ENCODE peak calls at places on chromosomes 7 and 10, in ten cellular contexts. One of them, this sample, is unnamed.

GRCh38 chr10:87776328-87776727 is 41.7 kb downstream of the ATAD1 start:
- DNase-seq in PC-3: no peak
- DNase-seq in cardiac muscle cell: no peak
- DNase-seq in effector memory CD4-positive, alpha-beta T cell: no peak
- DNase-seq in CD4-positive, alpha-beta memory T cell: no peak
- DNase-seq in GM06990: no peak
- DNase-seq in GM23338: no peak
- DNase-seq in bronchial epithelial cell: no peak
- DNase-seq in lung: no peak
- DNase-seq in endodermal cell: no peak
- DNase-seq in this sample: no peak

GRCh38 chr7:18831381-18831901 is 286.0 kb downstream of the TWIST1 start:
- DNase-seq in PC-3: no peak
- DNase-seq in cardiac muscle cell: peak; percentile 35
- DNase-seq in effector memory CD4-positive, alpha-beta T cell: no peak
- DNase-seq in CD4-positive, alpha-beta memory T cell: no peak
- DNase-seq in GM06990: no peak
- DNase-seq in GM23338: no peak
- DNase-seq in bronchial epithelial cell: no peak
- DNase-seq in lung: no peak
- DNase-seq in endodermal cell: no peak
- DNase-seq in this sample: no peak

GRCh38 chr10:86107131-86107530 is 259.5 kb downstream of the GRID1 start:
- DNase-seq in PC-3: no peak
- DNase-seq in cardiac muscle cell: no peak
- DNase-seq in effector memory CD4-positive, alpha-beta T cell: no peak
- DNase-seq in CD4-positive, alpha-beta memory T cell: no peak
- DNase-seq in GM06990: no peak
- DNase-seq in GM23338: no peak
- DNase-seq in bronchial epithelial cell: no peak
- DNase-seq in lung: no peak
- DNase-seq in endodermal cell: peak; percentile 16
- DNase-seq in this sample: no peak

GRCh38 chr10:70578371-70578947 is 24.1 kb downstream of the PRF1 start:
- DNase-seq in PC-3: peak; percentile 100
- DNase-seq in cardiac muscle cell: peak; percentile 60
- DNase-seq in effector memory CD4-positive, alpha-beta T cell: peak; percentile 23
- DNase-seq in CD4-positive, alpha-beta memory T cell: peak; percentile 73
- DNase-seq in GM06990: peak; percentile 72
- DNase-seq in GM23338: no peak
- DNase-seq in bronchial epithelial cell: peak; percentile 97
- DNase-seq in lung: no peak
- DNase-seq in endodermal cell: no peak
- DNase-seq in this sample: no peak

GRCh38 chr7:118224521-118224920 is at the start of gene ANKRD7:
- DNase-seq in PC-3: no peak
- DNase-seq in cardiac muscle cell: no peak
- DNase-seq in effector memory CD4-positive, alpha-beta T cell: no peak
- DNase-seq in CD4-positive, alpha-beta memory T cell: no peak
- DNase-seq in GM06990: no peak
- DNase-seq in GM23338: no peak
- DNase-seq in bronchial epithelial cell: no peak
- DNase-seq in lung: no peak
- DNase-seq in endodermal cell: no peak
- DNase-seq in this sample: no peak

GRCh38 chr10:75350791-75351190 is 50.8 kb downstream of the ZNF503 start:
- DNase-seq in PC-3: peak; percentile 91
- DNase-seq in cardiac muscle cell: peak; percentile 31
- DNase-seq in effector memory CD4-positive, alpha-beta T cell: no peak
- DNase-seq in CD4-positive, alpha-beta memory T cell: no peak
- DNase-seq in GM06990: no peak
- DNase-seq in GM23338: no peak
- DNase-seq in bronchial epithelial cell: peak; percentile 70
- DNase-seq in lung: no peak
- DNase-seq in endodermal cell: no peak
- DNase-seq in this sample: no peak

GRCh38 chr10:126458453-126458852 is 70.2 kb upstream of the ADAM12 start:
- DNase-seq in PC-3: peak; percentile 27
- DNase-seq in cardiac muscle cell: peak; percentile 55
- DNase-seq in effector memory CD4-positive, alpha-beta T cell: no peak
- DNase-seq in CD4-positive, alpha-beta memory T cell: no peak
- DNase-seq in GM06990: no peak
- DNase-seq in GM23338: no peak
- DNase-seq in bronchial epithelial cell: no peak
- DNase-seq in lung: no peak
- DNase-seq in endodermal cell: no peak
- DNase-seq in this sample: no peak

GRCh38 chr10:114779803-114780609 is 41.6 kb upstream of the FHIP2A start:
- DNase-seq in PC-3: peak; percentile 91
- DNase-seq in cardiac muscle cell: peak; percentile 81
- DNase-seq in effector memory CD4-positive, alpha-beta T cell: no peak
- DNase-seq in CD4-positive, alpha-beta memory T cell: no peak
- DNase-seq in GM06990: no peak
- DNase-seq in GM23338: no peak
- DNase-seq in bronchial epithelial cell: peak; percentile 94
- DNase-seq in lung: no peak
- DNase-seq in endodermal cell: no peak
- DNase-seq in this sample: no peak

GRCh38 chr10:61842755-61843497 is 58.6 kb upstream of the ARID5B start:
- DNase-seq in PC-3: peak; percentile 98
- DNase-seq in cardiac muscle cell: peak; percentile 58
- DNase-seq in effector memory CD4-positive, alpha-beta T cell: no peak
- DNase-seq in CD4-positive, alpha-beta memory T cell: no peak
- DNase-seq in GM06990: no peak
- DNase-seq in GM23338: no peak
- DNase-seq in bronchial epithelial cell: peak; percentile 77
- DNase-seq in lung: no peak
- DNase-seq in endodermal cell: no peak
- DNase-seq in this sample: no peak

GRCh38 chr7:1973321-1974251 is 259.2 kb downstream of the MAD1L1 start:
- DNase-seq in PC-3: no peak
- DNase-seq in cardiac muscle cell: no peak
- DNase-seq in effector memory CD4-positive, alpha-beta T cell: no peak
- DNase-seq in CD4-positive, alpha-beta memory T cell: no peak
- DNase-seq in GM06990: no peak
- DNase-seq in GM23338: no peak
- DNase-seq in bronchial epithelial cell: no peak
- DNase-seq in lung: no peak
- DNase-seq in endodermal cell: no peak
- DNase-seq in this sample: no peak

GRCh38 chr7:64183126-64183742 is 23.8 kb upstream of the ZNF735 start:
- DNase-seq in PC-3: no peak
- DNase-seq in cardiac muscle cell: no peak
- DNase-seq in effector memory CD4-positive, alpha-beta T cell: peak; percentile 18
- DNase-seq in CD4-positive, alpha-beta memory T cell: peak; percentile 27
- DNase-seq in GM06990: no peak
- DNase-seq in GM23338: peak; percentile 19
- DNase-seq in bronchial epithelial cell: no peak
- DNase-seq in lung: no peak
- DNase-seq in endodermal cell: peak; percentile 53
- DNase-seq in this sample: no peak

GRCh38 chr10:77586719-77587423 is 50.7 kb downstream of the KCNMA1 start:
- DNase-seq in PC-3: peak; percentile 94
- DNase-seq in cardiac muscle cell: peak; percentile 88
- DNase-seq in effector memory CD4-positive, alpha-beta T cell: no peak
- DNase-seq in CD4-positive, alpha-beta memory T cell: no peak
- DNase-seq in GM06990: no peak
- DNase-seq in GM23338: no peak
- DNase-seq in bronchial epithelial cell: peak; percentile 88
- DNase-seq in lung: peak; percentile 36
- DNase-seq in endodermal cell: no peak
- DNase-seq in this sample: no peak

GRCh38 chr7:85516675-85517074 is 329.8 kb upstream of the SEMA3D start:
- DNase-seq in PC-3: no peak
- DNase-seq in cardiac muscle cell: peak; percentile 13
- DNase-seq in effector memory CD4-positive, alpha-beta T cell: no peak
- DNase-seq in CD4-positive, alpha-beta memory T cell: no peak
- DNase-seq in GM06990: no peak
- DNase-seq in GM23338: no peak
- DNase-seq in bronchial epithelial cell: no peak
- DNase-seq in lung: no peak
- DNase-seq in endodermal cell: no peak
- DNase-seq in this sample: no peak
- H3K36me3 ChIP-seq in PC-3: no peaks in the 10 kb centered on the region
- H3K36me3 ChIP-seq in cardiac muscle cell: no peaks in the 10 kb centered on the region
- H3K36me3 ChIP-seq in effector memory CD4-positive, alpha-beta T cell: no peaks in the 10 kb centered on the region
- H3K36me3 ChIP-seq in CD4-positive, alpha-beta memory T cell: no peaks in the 10 kb centered on the region
- H3K36me3 ChIP-seq in GM06990: no peaks in the 10 kb centered on the region
- H3K36me3 ChIP-seq in GM23338: no peaks in the 10 kb centered on the region
- H3K36me3 ChIP-seq in bronchial epithelial cell: no peaks in the 10 kb centered on the region
- H3K36me3 ChIP-seq in lung: no peaks in the 10 kb centered on the region
- H3K36me3 ChIP-seq in endodermal cell: no peaks in the 10 kb centered on the region
- H3K36me3 ChIP-seq in this sample: no peaks in the 10 kb centered on the region

GRCh38 chr7:128344431-128344774 is 695 bp upstream of the RBM28 start:
- DNase-seq in PC-3: no peak
- DNase-seq in cardiac muscle cell: no peak
- DNase-seq in effector memory CD4-positive, alpha-beta T cell: no peak
- DNase-seq in CD4-positive, alpha-beta memory T cell: no peak
- DNase-seq in GM06990: no peak
- DNase-seq in GM23338: no peak
- DNase-seq in bronchial epithelial cell: no peak
- DNase-seq in lung: no peak
- DNase-seq in endodermal cell: no peak
- DNase-seq in this sample: no peak
- H3K4me3 ChIP-seq in PC-3: peak overlapping the region; percentile 89
- H3K4me3 ChIP-seq in cardiac muscle cell: no peak overlapping the region
- H3K4me3 ChIP-seq in effector memory CD4-positive, alpha-beta T cell: no peak overlapping the region
- H3K4me3 ChIP-seq in CD4-positive, alpha-beta memory T cell: no peak overlapping the region
- H3K4me3 ChIP-seq in GM06990: no peak overlapping the region
- H3K4me3 ChIP-seq in GM23338: no peak overlapping the region
- H3K4me3 ChIP-seq in bronchial epithelial cell: no peak overlapping the region
- H3K4me3 ChIP-seq in lung: no peak overlapping the region
- H3K4me3 ChIP-seq in endodermal cell: peak overlapping the region; percentile 89
- H3K4me3 ChIP-seq in this sample: no peak overlapping the region

GRCh38 chr7:67673861-67674260 is 677.2 kb downstream of the TYW1 start:
- DNase-seq in PC-3: no peak
- DNase-seq in cardiac muscle cell: no peak
- DNase-seq in effector memory CD4-positive, alpha-beta T cell: no peak
- DNase-seq in CD4-positive, alpha-beta memory T cell: no peak
- DNase-seq in GM06990: no peak
- DNase-seq in GM23338: no peak
- DNase-seq in bronchial epithelial cell: no peak
- DNase-seq in lung: no peak
- DNase-seq in endodermal cell: no peak
- DNase-seq in this sample: no peak

DNA sequence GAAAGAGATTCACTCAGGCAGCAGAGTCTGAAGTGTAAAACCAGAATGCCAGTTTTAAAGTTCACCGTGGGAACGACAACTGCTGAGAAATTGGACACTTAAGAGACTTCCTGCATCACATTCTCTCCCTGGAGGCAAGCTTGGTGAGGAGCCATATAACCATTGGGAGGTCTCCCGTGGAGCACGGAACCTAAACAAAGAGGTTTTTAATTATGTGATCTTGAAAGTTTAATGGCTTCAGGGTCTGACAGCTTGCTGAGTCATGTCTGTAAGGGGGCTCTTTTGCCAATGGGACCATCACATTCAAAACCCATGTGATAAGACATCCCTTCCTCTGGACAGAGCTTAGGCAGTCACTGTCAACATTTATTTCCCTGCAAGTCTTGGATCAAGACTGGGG is 674.4 kb downstream of the TYW1 start:
- DNase-seq in PC-3: no peak
- DNase-seq in cardiac muscle cell: no peak
- DNase-seq in effector memory CD4-positive, alpha-beta T cell: no peak
- DNase-seq in CD4-positive, alpha-beta memory T cell: no peak
- DNase-seq in GM06990: no peak
- DNase-seq in GM23338: no peak
- DNase-seq in bronchial epithelial cell: no peak
- DNase-seq in lung: no peak
- DNase-seq in endodermal cell: no peak
- DNase-seq in this sample: no peak
- H3K36me3 ChIP-seq in PC-3: no peaks in the 10 kb centered on the region
- H3K36me3 ChIP-seq in cardiac muscle cell: no peaks in the 10 kb centered on the region
- H3K36me3 ChIP-seq in effector memory CD4-positive, alpha-beta T cell: no peaks in the 10 kb centered on the region
- H3K36me3 ChIP-seq in CD4-positive, alpha-beta memory T cell: no peaks in the 10 kb centered on the region
- H3K36me3 ChIP-seq in GM06990: no peaks in the 10 kb centered on the region
- H3K36me3 ChIP-seq in GM23338: no peaks in the 10 kb centered on the region
- H3K36me3 ChIP-seq in bronchial epithelial cell: no peaks in the 10 kb centered on the region
- H3K36me3 ChIP-seq in lung: no peaks in the 10 kb centered on the region
- H3K36me3 ChIP-seq in endodermal cell: no peaks in the 10 kb centered on the region
- H3K36me3 ChIP-seq in this sample: no peaks in the 10 kb centered on the region

DNA sequence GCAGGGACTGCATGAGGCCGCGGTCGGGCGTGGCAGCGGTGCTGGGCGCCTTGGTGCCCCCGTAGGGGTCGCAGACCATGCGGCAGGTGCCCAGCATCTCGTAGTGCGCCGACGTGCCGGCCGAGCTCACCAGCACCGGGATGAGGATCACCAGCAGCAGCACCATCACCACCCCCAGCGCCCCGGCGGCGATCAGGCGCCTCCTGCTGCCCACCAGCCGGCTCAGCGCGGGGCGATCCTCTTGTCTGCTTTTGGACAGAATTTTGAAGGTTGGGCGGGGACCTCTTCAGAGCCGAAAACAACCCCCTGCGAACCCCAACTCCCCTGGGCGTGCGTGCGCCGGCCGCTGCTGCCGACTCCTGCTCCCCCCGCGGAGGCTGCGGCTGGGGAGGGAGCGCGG is 779 bp downstream of the C1QL3 start:
- DNase-seq in PC-3: peak; percentile 1
- DNase-seq in cardiac muscle cell: peak; percentile 33
- DNase-seq in effector memory CD4-positive, alpha-beta T cell: no peak
- DNase-seq in CD4-positive, alpha-beta memory T cell: peak; percentile 6
- DNase-seq in GM06990: peak; percentile 63
- DNase-seq in GM23338: peak; percentile 65
- DNase-seq in bronchial epithelial cell: no peak
- DNase-seq in lung: no peak
- DNase-seq in endodermal cell: peak; percentile 82
- DNase-seq in this sample: no peak
- H3K4me3 ChIP-seq in PC-3: peak overlapping the region; percentile 43
- H3K4me3 ChIP-seq in cardiac muscle cell: peak overlapping the region; percentile 54
- H3K4me3 ChIP-seq in effector memory CD4-positive, alpha-beta T cell: peak overlapping the region; percentile 42
- H3K4me3 ChIP-seq in CD4-positive, alpha-beta memory T cell: peak overlapping the region; percentile 32
- H3K4me3 ChIP-seq in GM06990: peak overlapping the region; percentile 55
- H3K4me3 ChIP-seq in GM23338: peak overlapping the region; percentile 80
- H3K4me3 ChIP-seq in bronchial epithelial cell: peak overlapping the region; percentile 30
- H3K4me3 ChIP-seq in lung: peak overlapping the region; percentile 21
- H3K4me3 ChIP-seq in endodermal cell: peak overlapping the region; percentile 70
- H3K4me3 ChIP-seq in this sample: peak overlapping the region; percentile 34

GRCh38 chr10:117217196-117217761 is 20.0 kb downstream of the KCNK18 start:
- DNase-seq in PC-3: peak; percentile 5
- DNase-seq in cardiac muscle cell: peak; percentile 6
- DNase-seq in effector memory CD4-positive, alpha-beta T cell: no peak
- DNase-seq in CD4-positive, alpha-beta memory T cell: peak; percentile 11
- DNase-seq in GM06990: peak; percentile 25
- DNase-seq in GM23338: peak; percentile 65
- DNase-seq in bronchial epithelial cell: no peak
- DNase-seq in lung: no peak
- DNase-seq in endodermal cell: peak; percentile 85
- DNase-seq in this sample: no peak
- H3K36me3 ChIP-seq in PC-3: no peaks in the 10 kb centered on the region
- H3K36me3 ChIP-seq in cardiac muscle cell: no peaks in the 10 kb centered on the region
- H3K36me3 ChIP-seq in effector memory CD4-positive, alpha-beta T cell: no peaks in the 10 kb centered on the region
- H3K36me3 ChIP-seq in CD4-positive, alpha-beta memory T cell: no peaks in the 10 kb centered on the region
- H3K36me3 ChIP-seq in GM06990: no peaks in the 10 kb centered on the region
- H3K36me3 ChIP-seq in GM23338: no peaks in the 10 kb centered on the region
- H3K36me3 ChIP-seq in bronchial epithelial cell: no peaks in the 10 kb centered on the region
- H3K36me3 ChIP-seq in lung: no peaks in the 10 kb centered on the region
- H3K36me3 ChIP-seq in endodermal cell: no peaks in the 10 kb centered on the region
- H3K36me3 ChIP-seq in this sample: no peaks in the 10 kb centered on the region

GRCh38 chr7:134827889-134828288 is 48.5 kb downstream of the CALD1 start:
- DNase-seq in PC-3: no peak
- DNase-seq in cardiac muscle cell: peak; percentile 94
- DNase-seq in effector memory CD4-positive, alpha-beta T cell: no peak
- DNase-seq in CD4-positive, alpha-beta memory T cell: no peak
- DNase-seq in GM06990: no peak
- DNase-seq in GM23338: no peak
- DNase-seq in bronchial epithelial cell: no peak
- DNase-seq in lung: no peak
- DNase-seq in endodermal cell: no peak
- DNase-seq in this sample: no peak
- H3K4me3 ChIP-seq in PC-3: no peak overlapping the region
- H3K4me3 ChIP-seq in cardiac muscle cell: no peak overlapping the region
- H3K4me3 ChIP-seq in effector memory CD4-positive, alpha-beta T cell: no peak overlapping the region
- H3K4me3 ChIP-seq in CD4-positive, alpha-beta memory T cell: no peak overlapping the region
- H3K4me3 ChIP-seq in GM06990: no peak overlapping the region
- H3K4me3 ChIP-seq in GM23338: no peak overlapping the region
- H3K4me3 ChIP-seq in bronchial epithelial cell: no peak overlapping the region
- H3K4me3 ChIP-seq in lung: no peak overlapping the region
- H3K4me3 ChIP-seq in endodermal cell: no peak overlapping the region
- H3K4me3 ChIP-seq in this sample: peak overlapping the region; percentile 5

This sample was measured in right atrium auricular region.